ENCODE peak calls at places on chromosome 18, in five cellular contexts. N is CD14-positive monocyte, T is bronchial epithelial cell, S is cardiac muscle cell, D is epithelial cell of esophagus. X is an unnamed sample.

GRCh38 chr18:56097561-56098095 is 509.6 kb upstream of the TCF4 start:
- DNase-seq in N (no peak), T (no peak), S (peak; percentile 36), D (no peak), X (no peak)

GRCh38 chr18:36942264-36942663 is 113.3 kb downstream of the KIAA1328 start:
- DNase-seq in N (no peak), T (peak; percentile 45), S (peak; percentile 62), D (peak; percentile 64), X (peak; percentile 25)

GRCh38 chr18:55546873-55547704 is 40.9 kb downstream of the TCF4 start:
- DNase-seq in N (no peak), T (peak; percentile 19), S (peak; percentile 74), D (peak; percentile 30), X (peak; percentile 47)

GRCh38 chr18:77422974-77423373 is 173.3 kb downstream of the GALR1 start:
- DNase-seq in N (no peak), T (no peak), S (no peak), D (no peak), X (no peak)

GRCh38 chr18:34913837-34914755 is 127.1 kb upstream of the MAPRE2 start:
- DNase-seq in N (no peak), T (no peak), S (peak; percentile 46), D (peak; percentile 10), X (no peak)

GRCh38 chr18:77111449-77112160 is 21.0 kb downstream of the MBP start:
- DNase-seq in N (peak; percentile 65), T (peak; percentile 57), S (no peak), D (peak; percentile 76), X (no peak)

GRCh38 chr18:76771132-76771824 is 51.1 kb upstream of the ZNF236 start:
- DNase-seq in N (no peak), T (no peak), S (no peak), D (no peak), X (no peak)

GRCh38 chr18:63994783-63995399 is 25.0 kb downstream of the SERPINB8 start:
- DNase-seq in N (no peak), T (peak; percentile 59), S (peak; percentile 73), D (peak; percentile 71), X (peak; percentile 60)

GRCh38 chr18:50748243-50749229 is 71.3 kb downstream of the MRO start:
- DNase-seq in N (no peak), T (no peak), S (peak; percentile 21), D (no peak), X (no peak)

DNA sequence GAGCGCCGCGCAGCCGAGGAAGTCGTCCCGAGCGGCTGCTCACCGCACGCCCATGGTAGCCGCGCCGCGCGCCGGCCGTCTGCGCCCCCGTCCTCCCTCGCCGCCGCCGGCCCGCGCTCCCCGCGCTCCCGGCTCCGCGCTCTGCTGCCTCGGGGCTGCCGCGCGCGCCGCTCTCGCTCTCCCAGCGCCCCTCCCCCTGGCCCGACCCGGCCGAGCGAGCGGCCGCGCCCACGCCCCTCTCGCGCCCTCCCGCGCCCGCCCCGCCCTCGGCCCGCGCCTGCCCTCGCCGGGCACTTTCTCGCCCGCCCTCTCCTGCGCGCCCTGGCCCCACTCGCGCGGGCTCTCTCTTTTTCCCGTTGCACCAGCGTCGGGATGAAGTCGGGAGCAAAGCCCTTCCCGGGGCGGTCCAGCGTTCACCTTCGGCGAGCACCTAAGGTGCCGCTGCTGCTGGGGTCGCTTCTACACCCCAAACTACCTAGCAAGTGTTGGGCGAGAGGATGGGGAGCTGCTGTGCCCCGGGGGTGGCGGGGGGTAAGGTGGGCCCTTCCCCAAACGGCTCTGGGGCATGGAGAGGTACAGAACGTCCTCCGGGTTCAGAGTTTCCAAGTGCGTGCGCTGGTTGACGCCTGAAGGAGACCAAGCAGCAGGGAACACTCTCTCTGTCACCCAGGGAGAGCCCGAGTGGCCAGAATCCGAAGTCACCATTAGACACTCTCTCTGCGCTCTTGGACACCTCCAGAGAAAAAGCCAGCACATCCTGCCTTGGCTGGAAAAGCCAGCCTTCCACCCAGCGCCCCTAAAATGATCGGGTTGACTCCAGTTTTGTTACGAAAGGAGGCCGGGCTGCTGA is at the start of gene COLEC12:
- DNase-seq in N (no peak), T (no peak), S (peak; percentile 61), D (no peak), X (no peak)
- TF ChIP-seq CTCF in N (no peak), T (no peak), S (no peak), D (no peak), X (no peak)

DNA sequence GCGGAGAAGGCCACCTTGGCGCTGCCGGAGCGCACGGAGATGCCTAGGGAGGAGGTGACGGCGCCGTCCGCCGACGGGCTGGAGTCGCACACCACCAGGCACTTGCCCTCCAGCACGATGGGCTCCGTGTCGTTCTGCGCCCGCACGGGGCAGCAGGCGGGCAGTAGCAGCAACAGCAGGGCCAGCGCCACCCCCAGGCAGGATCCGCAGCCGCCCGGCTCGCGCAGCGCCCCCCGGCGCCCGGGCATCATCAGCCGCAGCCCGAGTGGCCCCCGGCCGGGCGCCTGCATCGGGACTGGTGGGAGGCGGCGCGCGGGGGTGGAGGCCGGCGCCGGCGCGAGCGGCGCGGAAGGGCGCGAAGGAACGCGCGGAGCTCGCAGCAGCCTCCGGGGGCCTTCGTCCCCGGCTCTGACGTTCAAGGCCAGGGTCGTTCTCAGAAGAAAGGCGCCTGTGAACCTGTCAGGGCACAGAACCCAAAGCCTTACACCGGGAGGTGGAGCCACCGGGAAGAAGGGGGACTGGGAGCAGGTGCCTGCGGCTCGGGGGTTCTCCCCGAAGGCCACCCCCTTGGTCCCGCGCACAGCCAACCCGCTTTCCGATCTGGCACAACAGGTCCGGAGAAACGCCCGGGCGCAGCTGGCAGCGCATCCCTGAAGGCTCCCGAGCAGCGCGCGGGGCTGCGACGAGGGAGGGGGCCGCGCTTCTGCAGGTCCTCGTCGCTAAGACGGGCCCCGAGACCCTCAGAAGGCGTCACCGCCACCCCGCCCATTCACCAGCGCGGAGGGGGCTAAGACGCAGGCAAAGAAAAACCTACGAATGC is 2.1 kb downstream of the CBLN2 start:
- DNase-seq in N (no peak), T (no peak), S (no peak), D (peak; percentile 8), X (no peak)
- TF ChIP-seq CTCF in N (no peak), T (no peak), S (no peak), D (no peak), X (no peak)

DNA sequence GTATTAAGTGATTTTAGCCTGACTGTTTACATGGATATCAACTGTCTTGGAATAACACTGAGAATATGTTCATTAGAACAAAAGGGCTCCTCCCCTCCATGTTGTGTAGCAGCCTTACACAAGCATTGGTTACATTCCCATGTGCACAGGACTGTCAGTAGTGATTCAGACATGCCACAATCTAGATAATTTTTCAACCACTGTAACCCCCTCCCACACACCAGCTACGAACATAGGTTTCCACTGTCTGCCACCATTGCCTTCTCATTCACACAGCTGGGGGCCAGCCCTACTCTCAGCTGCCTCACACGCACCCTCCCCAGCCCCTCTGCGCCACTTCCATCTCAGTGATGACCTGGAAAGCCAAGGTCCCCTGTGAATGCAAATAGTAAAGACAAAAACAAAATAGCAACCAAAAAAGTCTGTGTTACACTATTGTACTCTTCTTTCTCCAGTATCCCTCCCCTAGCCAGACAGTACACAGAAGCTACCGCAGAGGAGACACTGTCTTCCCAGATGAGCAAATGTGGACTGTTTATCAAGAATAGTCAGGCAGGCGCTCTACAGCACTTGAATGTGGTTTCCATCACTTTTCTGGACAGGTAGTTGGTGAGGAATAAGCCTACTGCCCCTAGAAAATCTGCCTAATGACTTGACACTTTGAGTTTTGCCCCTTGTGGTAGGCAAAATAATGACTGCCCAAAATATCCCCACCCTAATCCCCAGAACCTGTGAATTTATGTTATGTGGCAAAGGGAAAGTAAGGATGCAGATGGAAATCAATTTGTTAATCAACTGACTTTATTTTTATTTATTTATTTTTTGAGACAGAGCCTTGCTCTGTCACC is 27.9 kb upstream of the TYMS start:
- DNase-seq in N (no peak), T (no peak), S (peak; percentile 62), D (no peak), X (no peak)
- TF ChIP-seq CTCF in N (peak; percentile 20), T (no peak), S (no peak), D (peak; percentile 2), X (peak; percentile 59)

DNA sequence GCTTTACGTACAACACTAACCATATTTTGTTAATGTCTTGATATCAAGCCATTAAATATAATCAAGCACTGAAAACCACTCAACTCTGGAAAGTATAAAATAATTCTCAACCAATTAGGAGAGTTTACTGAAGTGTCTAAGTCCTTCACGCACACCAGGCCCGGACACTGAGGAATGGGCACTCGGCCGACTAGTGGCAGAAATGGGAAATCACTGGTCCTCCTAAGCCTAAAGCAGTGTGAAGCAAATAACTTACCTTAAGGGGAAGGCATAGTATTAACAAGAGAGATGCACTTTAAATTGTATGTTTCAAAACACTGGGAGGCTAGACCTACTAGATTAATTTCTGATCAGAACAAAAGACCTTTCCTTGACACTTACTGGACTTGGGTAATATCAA is 45.7 kb downstream of the FAM210A start:
- DNase-seq in N (no peak), T (peak; percentile 5), S (peak; percentile 32), D (peak; percentile 24), X (no peak)
- TF ChIP-seq CTCF in N (peak; percentile 42), T (peak; percentile 18), S (peak; percentile 51), D (peak; percentile 37), X (peak; percentile 41)

GRCh38 chr18:73340135-73340934 is 472.5 kb upstream of the NETO1 start:
- DNase-seq in N (no peak), T (peak; percentile 61), S (no peak), D (peak; percentile 54), X (peak; percentile 46)
- TF ChIP-seq CTCF in N (no peak), T (no peak), S (no peak), D (no peak), X (no peak)

GRCh38 chr18:49041677-49042570 is 91.2 kb upstream of the SMAD7 start:
- DNase-seq in N (no peak), T (peak; percentile 57), S (peak; percentile 67), D (peak; percentile 71), X (peak; percentile 56)
- TF ChIP-seq CTCF in N (peak; percentile 58), T (peak; percentile 57), S (peak; percentile 61), D (peak; percentile 76), X (peak; percentile 85)

GRCh38 chr18:52670903-52671302 is 330.9 kb downstream of the DCC start:
- DNase-seq in N (no peak), T (peak; percentile 8), S (peak; percentile 2), D (peak; percentile 7), X (no peak)
- TF ChIP-seq CTCF in N (no peak), T (no peak), S (no peak), D (peak; percentile 19), X (peak; percentile 13)

GRCh38 chr18:80197490-80197889 is 49.8 kb downstream of the PARD6G start:
- DNase-seq in N (no peak), T (no peak), S (no peak), D (peak; percentile 28), X (no peak)
- TF ChIP-seq CTCF in N (no peak), T (no peak), S (no peak), D (peak; percentile 28), X (no peak)